ENCODE peak calls at places on chromosomes 4 and X, in ten cellular contexts. T, O, V, X, U, N, C, R, S and P are unnamed samples.

GRCh38 chr4:168710353-168710946 is 213.6 kb downstream of the PALLD start:
- DNase-seq in T (no peak), O (no peak), V (no peak), X (no peak), U (no peak), N (peak), C (peak), R (peak), S (no peak), P (peak)

GRCh38 chr4:148315049-148315448 is 127.2 kb downstream of the NR3C2 start:
- DNase-seq in T (no peak), O (no peak), V (no peak), X (no peak), U (no peak), N (no peak), C (no peak), R (no peak), S (no peak), P (peak)

GRCh38 chr4:84786478-84786877 is 180.0 kb downstream of the WDFY3 start:
- DNase-seq in T (no peak), O (no peak), V (no peak), X (no peak), U (no peak), N (no peak), C (no peak), R (no peak), S (no peak), P (no peak)

GRCh38 chr4:13567125-13567524 is 22.8 kb upstream of the NKX3-2 start:
- DNase-seq in T (no peak), O (no peak), V (no peak), X (no peak), U (no peak), N (no peak), C (no peak), R (no peak), S (no peak), P (no peak)

GRCh38 chr4:7691992-7692391 is 247.7 kb downstream of the AFAP1 start:
- DNase-seq in T (no peak), O (no peak), V (no peak), X (no peak), U (no peak), N (no peak), C (no peak), R (no peak), S (no peak), P (no peak)

GRCh38 chr4:74660866-74661265 is 133.5 kb downstream of the BTC start:
- DNase-seq in T (no peak), O (no peak), V (no peak), X (no peak), U (no peak), N (no peak), C (no peak), R (no peak), S (no peak), P (peak)

GRCh38 chr4:76526585-76526990 is 91.6 kb downstream of the SHROOM3 start:
- DNase-seq in T (no peak), O (no peak), V (no peak), X (no peak), U (no peak), N (no peak), C (no peak), R (no peak), S (no peak), P (no peak)

GRCh38 chrX:153922932-153923857 is 2.9 kb downstream of the ARHGAP4 start:
- DNase-seq in T (no peak), O (no peak), V (peak), X (no peak), U (peak), N (no peak), C (peak), R (peak), S (no peak), P (peak)

GRCh38 chr4:16591867-16592266 is 306.6 kb downstream of the LDB2 start:
- DNase-seq in T (no peak), O (no peak), V (peak), X (no peak), U (no peak), N (no peak), C (peak), R (peak), S (no peak), P (no peak)